ENCODE peak calls at places on chromosomes 6 and 20, in six cellular contexts. R is HCT116, W is HepG2, J is H1, B is K562, M is GM12878. Z is an unnamed sample.

GRCh38 chr20:40513010-40513409 is 176.0 kb downstream of the MAFB start:
- DNase-seq in W (no peak), M (no peak), B (no peak), R (no peak), J (no peak), Z (no peak)

GRCh38 chr6:39188577-39188976 is 40.7 kb downstream of the KCNK5 start:
- DNase-seq in M (no peak), W (no peak), R (no peak), J (no peak), B (peak; percentile 68), Z (no peak)

GRCh38 chr6:72552938-72553337 is 68.9 kb upstream of the KCNQ5 start:
- DNase-seq in W (no peak), R (no peak), B (peak; percentile 30), M (no peak), J (no peak), Z (no peak)

GRCh38 chr6:81362246-81362645 is 390.2 kb downstream of the TENT5A start:
- DNase-seq in J (no peak), B (no peak), W (no peak), R (no peak), M (no peak), Z (no peak)

GRCh38 chr6:72966628-72967280 is 258.5 kb downstream of the KHDC1L start:
- DNase-seq in M (no peak), R (no peak), B (no peak), J (no peak), W (no peak), Z (no peak)

GRCh38 chr6:156821707-156822106 is 44.5 kb downstream of the ARID1B start:
- DNase-seq in R (no peak), J (no peak), B (no peak), M (no peak), W (no peak), Z (no peak)

GRCh38 chr6:131116755-131117360 is 18.4 kb upstream of the AKAP7 start:
- DNase-seq in M (no peak), B (peak; percentile 22), R (peak; percentile 41), J (no peak), W (peak; percentile 68), Z (peak; percentile 11)

GRCh38 chr6:100283288-100283687 is 181.4 kb downstream of the SIM1 start:
- DNase-seq in J (no peak), M (no peak), R (peak; percentile 75), W (no peak), B (peak; percentile 19), Z (no peak)

GRCh38 chr6:79421001-79421411 is 116.2 kb downstream of the LCA5 start:
- DNase-seq in R (no peak), B (no peak), J (no peak), M (no peak), W (no peak), Z (no peak)

GRCh38 chr20:53983401-53983800 is 87.0 kb downstream of the BCAS1 start:
- DNase-seq in R (no peak), J (no peak), M (no peak), W (no peak), B (no peak), Z (no peak)

GRCh38 chr6:108251252-108251651 is 9.6 kb downstream of the SNX3 start:
- DNase-seq in J (no peak), R (no peak), M (no peak), W (no peak), B (no peak), Z (no peak)

GRCh38 chr6:40789143-40789764 is 202.1 kb upstream of the LRFN2 start:
- DNase-seq in B (no peak), R (no peak), W (no peak), J (no peak), M (no peak), Z (no peak)

GRCh38 chr6:106087548-106088325 is 1.6 kb downstream of the PRDM1 start:
- DNase-seq in M (no peak), J (no peak), R (no peak), B (no peak), W (no peak), Z (peak; percentile 36)

GRCh38 chr6:140988780-140989179 is 1143.9 kb upstream of the GJE1 start:
- DNase-seq in B (no peak), W (no peak), R (no peak), M (no peak), J (no peak), Z (no peak)

GRCh38 chr6:158815379-158815724 is 3.8 kb downstream of the EZR start:
- DNase-seq in M (no peak), B (no peak), R (no peak), J (no peak), W (peak; percentile 92), Z (no peak)

GRCh38 chr6:169501128-169501527 is 200.7 kb downstream of the WDR27 start:
- DNase-seq in J (no peak), R (no peak), B (no peak), W (no peak), M (no peak), Z (no peak)

GRCh38 chr6:22651731-22652130 is 82.4 kb downstream of the HDGFL1 start:
- DNase-seq in R (no peak), B (no peak), J (no peak), M (no peak), W (no peak), Z (no peak)

GRCh38 chr20:20743511-20744169 is 31.2 kb upstream of the RALGAPA2 start:
- DNase-seq in J (peak; percentile 56), R (no peak), B (no peak), M (no peak), W (peak; percentile 57), Z (no peak)

GRCh38 chr6:82088978-82089855 is 158.3 kb downstream of the IBTK start:
- DNase-seq in W (no peak), M (no peak), B (no peak), R (no peak), J (no peak), Z (no peak)

GRCh38 chr20:48826883-48827771 is 672 bp downstream of the PREX1 start:
- DNase-seq in J (peak; percentile 78), B (no peak), M (no peak), R (no peak), W (no peak), Z (no peak)

GRCh38 chr20:56859751-56860366 is 230.8 kb downstream of the TFAP2C start:
- DNase-seq in W (no peak), M (no peak), R (no peak), B (no peak), J (peak; percentile 56), Z (peak; percentile 85)

GRCh38 chr20:62831361-62831788 is 14.5 kb downstream of the COL9A3 start:
- DNase-seq in B (no peak), J (no peak), M (no peak), R (no peak), W (no peak), Z (no peak)

GRCh38 chr20:62830821-62831220 is 14.0 kb downstream of the COL9A3 start:
- DNase-seq in M (no peak), J (no peak), W (no peak), B (no peak), R (no peak), Z (no peak)

GRCh38 chr20:62832951-62833391 is 16.1 kb downstream of the COL9A3 start:
- DNase-seq in M (no peak), J (no peak), R (no peak), B (no peak), W (no peak), Z (no peak)

GRCh38 chr20:62831854-62832211 is 15.0 kb downstream of the COL9A3 start:
- DNase-seq in B (no peak), R (no peak), W (peak; percentile 65), M (no peak), J (no peak), Z (no peak)

GRCh38 chr20:62832212-62832922 is 15.5 kb downstream of the COL9A3 start:
- DNase-seq in W (no peak), M (peak; percentile 57), B (peak; percentile 63), R (peak; percentile 51), J (no peak), Z (peak; percentile 57)
- TF ChIP-seq ZNF274 in W (no peak), M (no peak), B (no peak), R (no peak), J (no peak), Z (no peak)

GRCh38 chr20:15131176-15131575 is 793.8 kb upstream of the FLRT3 start:
- DNase-seq in R (no peak), W (no peak), M (no peak), J (no peak), B (no peak), Z (no peak)
- H3K9ac ChIP-seq in R (no peak overlapping the region), W (no peak overlapping the region), M (no peak overlapping the region), J (no peak overlapping the region), B (no peak overlapping the region), Z (no peak overlapping the region)

DNA sequence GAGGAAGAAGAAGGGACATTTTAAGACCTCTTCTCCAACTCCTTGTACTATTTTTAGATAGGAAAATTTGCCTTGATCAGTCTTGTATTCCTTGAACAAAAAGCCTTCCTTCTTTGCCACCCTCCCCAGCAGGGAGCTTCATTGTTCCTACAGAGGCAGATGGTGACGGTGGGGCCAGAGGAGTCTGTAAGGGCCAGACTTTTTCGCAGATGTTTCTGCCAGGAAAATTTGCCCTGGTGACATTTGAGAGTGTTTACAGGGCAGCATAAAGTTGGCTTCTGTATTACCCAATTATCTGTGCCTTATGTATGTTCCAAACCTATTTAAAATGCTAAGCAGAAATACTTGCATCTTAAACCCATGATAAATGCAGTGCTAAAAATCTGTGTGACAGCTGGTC is 31.5 kb upstream of the MAP3K4 start:
- DNase-seq in B (no peak), R (no peak), J (no peak), M (no peak), W (no peak), Z (no peak)
- H3K36me3 ChIP-seq in B (no peaks in the 10 kb centered on the region), R (no peaks in the 10 kb centered on the region), J (no peaks in the 10 kb centered on the region), M (no peaks in the 10 kb centered on the region), W (no peaks in the 10 kb centered on the region), Z (no peaks in the 10 kb centered on the region)

GRCh38 chr6:130018292-130018829 is at the start of gene L3MBTL3:
- DNase-seq in J (peak; percentile 89), M (no peak), B (peak; percentile 84), W (peak; percentile 51), R (peak; percentile 42), Z (peak; percentile 55)

GRCh38 chr6:130019796-130020105 is 1.4 kb downstream of the L3MBTL3 start:
- DNase-seq in J (no peak), W (no peak), B (peak; percentile 27), R (no peak), M (no peak), Z (no peak)

GRCh38 chr6:130018830-130019795 is 732 bp downstream of the L3MBTL3 start:
- DNase-seq in M (no peak), R (no peak), W (no peak), B (peak; percentile 35), J (peak; percentile 55), Z (no peak)

GRCh38 chr6:130020892-130021483 is 2.6 kb downstream of the L3MBTL3 start:
- DNase-seq in B (peak; percentile 58), M (peak; percentile 72), W (peak; percentile 81), R (peak; percentile 85), J (peak; percentile 82), Z (peak; percentile 58)

DNA sequence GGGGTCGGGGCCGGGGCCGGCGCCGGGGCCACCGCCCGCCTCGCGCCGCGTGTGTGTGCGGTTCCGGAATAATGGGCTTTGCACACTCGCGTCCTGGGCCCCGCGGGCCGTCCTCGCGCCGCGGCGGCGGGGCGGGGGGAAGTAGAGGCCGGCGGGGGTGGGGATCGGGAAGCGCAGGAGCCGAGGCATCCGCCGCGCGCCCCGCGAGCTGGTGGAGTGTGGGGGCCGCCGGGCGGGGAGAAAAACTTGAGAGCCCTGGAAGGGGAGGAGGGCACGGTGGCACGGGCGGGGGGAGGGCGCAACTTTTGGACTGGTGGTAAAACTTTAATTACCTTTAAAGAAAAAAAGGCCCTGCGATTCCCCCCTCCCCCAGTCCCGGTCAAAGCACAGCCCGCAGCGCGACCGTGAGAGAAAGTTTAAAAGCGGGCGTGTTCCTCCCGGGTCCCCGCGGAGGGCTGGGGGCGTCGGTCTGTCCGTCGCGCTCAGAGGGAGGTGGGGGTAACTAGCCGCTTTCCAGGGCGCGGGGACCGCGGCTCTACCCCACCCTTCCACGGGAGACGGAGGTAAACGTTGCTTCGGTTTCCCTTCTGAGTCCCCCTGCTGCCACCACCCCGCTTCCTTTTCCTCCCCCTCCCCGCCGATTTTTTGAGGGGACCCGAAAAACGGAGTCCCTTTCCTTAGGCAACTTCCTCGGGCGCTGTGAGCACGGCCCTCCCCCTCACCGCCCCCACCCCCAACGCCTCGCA is 1.9 kb downstream of the L3MBTL3 start:
- DNase-seq in B (peak; percentile 46), W (no peak), J (peak; percentile 60), R (no peak), M (no peak), Z (no peak)
- TF ChIP-seq ZNF274 in B (no peak), W (no peak), J (no peak), R (no peak), M (no peak), Z (no peak)

Z was measured in NT2/D1.